ENCODE peak calls at places on chromosomes 2 and 18, in seven cellular contexts. One of them, this sample, is unnamed.

GRCh38 chr18:31506024-31506742 is 8.2 kb downstream of the DSG2 start:
- DNase-seq in H9: no peak
- DNase-seq in mammary epithelial cell: no peak
- DNase-seq in uterus: no peak
- DNase-seq in heart right ventricle: no peak
- DNase-seq in foreskin fibroblast: no peak
- DNase-seq in nephron progenitor cell: no peak
- DNase-seq in this sample: peak; percentile 42

GRCh38 chr2:145906356-145906755 is 1386.4 kb upstream of the ZEB2 start:
- DNase-seq in H9: peak; percentile 50
- DNase-seq in mammary epithelial cell: peak; percentile 85
- DNase-seq in uterus: no peak
- DNase-seq in heart right ventricle: no peak
- DNase-seq in foreskin fibroblast: no peak
- DNase-seq in nephron progenitor cell: no peak
- DNase-seq in this sample: peak; percentile 51

GRCh38 chr2:218217366-218218309 is 649 bp downstream of the ARPC2 start:
- DNase-seq in H9: peak; percentile 36
- DNase-seq in mammary epithelial cell: peak; percentile 45
- DNase-seq in uterus: peak; percentile 36
- DNase-seq in heart right ventricle: peak; percentile 58
- DNase-seq in foreskin fibroblast: peak; percentile 60
- DNase-seq in nephron progenitor cell: peak; percentile 49
- DNase-seq in this sample: peak; percentile 40

GRCh38 chr2:190853659-190854386 is 26.8 kb upstream of the GLS start:
- DNase-seq in H9: no peak
- DNase-seq in mammary epithelial cell: no peak
- DNase-seq in uterus: no peak
- DNase-seq in heart right ventricle: no peak
- DNase-seq in foreskin fibroblast: peak; percentile 45
- DNase-seq in nephron progenitor cell: no peak
- DNase-seq in this sample: no peak

GRCh38 chr18:43079422-43079821 is 36.1 kb downstream of the RIT2 start:
- DNase-seq in H9: no peak
- DNase-seq in mammary epithelial cell: no peak
- DNase-seq in uterus: no peak
- DNase-seq in heart right ventricle: no peak
- DNase-seq in foreskin fibroblast: no peak
- DNase-seq in nephron progenitor cell: no peak
- DNase-seq in this sample: no peak

GRCh38 chr2:7190587-7191320 is 273.5 kb downstream of the RNF144A start:
- DNase-seq in H9: peak; percentile 34
- DNase-seq in mammary epithelial cell: no peak
- DNase-seq in uterus: no peak
- DNase-seq in heart right ventricle: no peak
- DNase-seq in foreskin fibroblast: no peak
- DNase-seq in nephron progenitor cell: no peak
- DNase-seq in this sample: no peak

GRCh38 chr2:69469784-69470183 is 32.5 kb upstream of the NFU1 start:
- DNase-seq in H9: no peak
- DNase-seq in mammary epithelial cell: peak; percentile 44
- DNase-seq in uterus: no peak
- DNase-seq in heart right ventricle: no peak
- DNase-seq in foreskin fibroblast: no peak
- DNase-seq in nephron progenitor cell: no peak
- DNase-seq in this sample: no peak

GRCh38 chr2:45169339-45170190 is 160.3 kb upstream of the SIX2 start:
- DNase-seq in H9: peak; percentile 64
- DNase-seq in mammary epithelial cell: no peak
- DNase-seq in uterus: no peak
- DNase-seq in heart right ventricle: no peak
- DNase-seq in foreskin fibroblast: peak; percentile 51
- DNase-seq in nephron progenitor cell: peak; percentile 67
- DNase-seq in this sample: peak; percentile 57

GRCh38 chr2:129727286-129727685 is 252.2 kb upstream of the RAB6C start:
- DNase-seq in H9: no peak
- DNase-seq in mammary epithelial cell: no peak
- DNase-seq in uterus: no peak
- DNase-seq in heart right ventricle: no peak
- DNase-seq in foreskin fibroblast: no peak
- DNase-seq in nephron progenitor cell: no peak
- DNase-seq in this sample: no peak

GRCh38 chr2:37324536-37324785 is 172 bp downstream of the PRKD3 start:
- DNase-seq in H9: no peak
- DNase-seq in mammary epithelial cell: no peak
- DNase-seq in uterus: peak; percentile 86
- DNase-seq in heart right ventricle: peak; percentile 84
- DNase-seq in foreskin fibroblast: no peak
- DNase-seq in nephron progenitor cell: no peak
- DNase-seq in this sample: no peak

GRCh38 chr2:162382283-162382682 is 38.4 kb downstream of the GCA start:
- DNase-seq in H9: no peak
- DNase-seq in mammary epithelial cell: no peak
- DNase-seq in uterus: no peak
- DNase-seq in heart right ventricle: peak; percentile 27
- DNase-seq in foreskin fibroblast: no peak
- DNase-seq in nephron progenitor cell: no peak
- DNase-seq in this sample: no peak

GRCh38 chr18:3478262-3478978 is 28.4 kb downstream of the TGIF1 start:
- DNase-seq in H9: no peak
- DNase-seq in mammary epithelial cell: peak; percentile 17
- DNase-seq in uterus: no peak
- DNase-seq in heart right ventricle: no peak
- DNase-seq in foreskin fibroblast: peak; percentile 74
- DNase-seq in nephron progenitor cell: no peak
- DNase-seq in this sample: peak; percentile 53

GRCh38 chr2:9997936-9998335 is 45.4 kb upstream of the KLF11 start:
- DNase-seq in H9: no peak
- DNase-seq in mammary epithelial cell: no peak
- DNase-seq in uterus: peak; percentile 1
- DNase-seq in heart right ventricle: no peak
- DNase-seq in foreskin fibroblast: no peak
- DNase-seq in nephron progenitor cell: no peak
- DNase-seq in this sample: no peak

GRCh38 chr2:239390546-239391285 is 10.1 kb downstream of the HDAC4 start:
- DNase-seq in H9: no peak
- DNase-seq in mammary epithelial cell: no peak
- DNase-seq in uterus: no peak
- DNase-seq in heart right ventricle: no peak
- DNase-seq in foreskin fibroblast: no peak
- DNase-seq in nephron progenitor cell: no peak
- DNase-seq in this sample: no peak

GRCh38 chr2:210562136-210563080 is 6.0 kb downstream of the CPS1 start:
- DNase-seq in H9: no peak
- DNase-seq in mammary epithelial cell: no peak
- DNase-seq in uterus: no peak
- DNase-seq in heart right ventricle: no peak
- DNase-seq in foreskin fibroblast: no peak
- DNase-seq in nephron progenitor cell: no peak
- DNase-seq in this sample: no peak

GRCh38 chr18:35110554-35111058 is 69.4 kb downstream of the MAPRE2 start:
- DNase-seq in H9: no peak
- DNase-seq in mammary epithelial cell: no peak
- DNase-seq in uterus: no peak
- DNase-seq in heart right ventricle: no peak
- DNase-seq in foreskin fibroblast: no peak
- DNase-seq in nephron progenitor cell: no peak
- DNase-seq in this sample: no peak

GRCh38 chr2:128362186-128362888 is 43.7 kb upstream of the HS6ST1 start:
- DNase-seq in H9: no peak
- DNase-seq in mammary epithelial cell: no peak
- DNase-seq in uterus: no peak
- DNase-seq in heart right ventricle: no peak
- DNase-seq in foreskin fibroblast: no peak
- DNase-seq in nephron progenitor cell: no peak
- DNase-seq in this sample: no peak

GRCh38 chr2:69077224-69077953 is 64.4 kb downstream of the ANTXR1 start:
- DNase-seq in H9: no peak
- DNase-seq in mammary epithelial cell: no peak
- DNase-seq in uterus: no peak
- DNase-seq in heart right ventricle: no peak
- DNase-seq in foreskin fibroblast: no peak
- DNase-seq in nephron progenitor cell: no peak
- DNase-seq in this sample: no peak

GRCh38 chr2:65420712-65421431 is 11.5 kb downstream of the SPRED2 start:
- DNase-seq in H9: no peak
- DNase-seq in mammary epithelial cell: no peak
- DNase-seq in uterus: no peak
- DNase-seq in heart right ventricle: peak; percentile 21
- DNase-seq in foreskin fibroblast: peak; percentile 43
- DNase-seq in nephron progenitor cell: no peak
- DNase-seq in this sample: no peak

GRCh38 chr2:66301073-66301766 is 133.7 kb upstream of the MEIS1 start:
- DNase-seq in H9: no peak
- DNase-seq in mammary epithelial cell: no peak
- DNase-seq in uterus: peak; percentile 84
- DNase-seq in heart right ventricle: peak; percentile 64
- DNase-seq in foreskin fibroblast: peak; percentile 10
- DNase-seq in nephron progenitor cell: no peak
- DNase-seq in this sample: no peak

GRCh38 chr2:202140522-202141292 is 67.7 kb downstream of the KIAA2012 start:
- DNase-seq in H9: no peak
- DNase-seq in mammary epithelial cell: no peak
- DNase-seq in uterus: no peak
- DNase-seq in heart right ventricle: no peak
- DNase-seq in foreskin fibroblast: peak; percentile 67
- DNase-seq in nephron progenitor cell: no peak
- DNase-seq in this sample: no peak

DNA sequence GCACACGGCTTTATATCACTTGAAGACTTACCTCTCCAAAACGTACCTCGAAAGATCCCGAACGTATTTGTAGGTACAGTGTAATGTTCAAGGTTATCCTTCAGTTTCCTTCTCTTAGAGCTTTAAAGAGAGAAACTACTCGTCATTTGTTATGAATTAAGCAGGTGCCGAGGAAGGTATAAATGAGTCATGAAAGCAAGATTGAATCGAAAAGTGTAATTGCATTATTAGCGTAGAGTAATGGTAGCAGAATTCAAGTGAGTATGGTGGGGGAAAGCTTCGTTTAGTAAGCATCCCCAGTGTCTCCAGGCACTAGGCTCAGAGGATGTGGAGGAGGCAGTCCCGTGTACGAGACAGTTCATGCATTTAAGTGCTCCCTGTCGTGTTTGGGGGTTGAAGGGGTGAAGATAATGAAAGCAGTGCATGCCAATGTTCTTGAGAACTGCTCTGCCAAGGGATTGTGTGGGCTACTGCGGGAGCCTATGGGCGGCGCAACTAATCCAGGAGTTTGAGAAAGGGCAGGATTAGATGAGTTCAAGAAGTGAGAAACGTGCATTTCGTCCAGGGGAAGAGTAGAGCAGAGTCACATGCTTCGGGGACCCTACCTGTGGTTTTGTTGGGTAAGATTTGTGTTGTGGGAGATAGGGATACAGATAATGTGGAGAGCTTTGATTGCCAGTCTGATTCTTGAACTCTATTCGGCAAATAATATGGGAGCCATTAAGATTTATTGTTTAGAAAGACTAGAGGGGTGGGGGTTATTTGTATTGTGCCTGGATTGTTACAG is 902 bp downstream of the POLR1B start:
- DNase-seq in H9: no peak
- DNase-seq in mammary epithelial cell: peak; percentile 36
- DNase-seq in uterus: no peak
- DNase-seq in heart right ventricle: no peak
- DNase-seq in foreskin fibroblast: peak; percentile 56
- DNase-seq in nephron progenitor cell: peak; percentile 11
- DNase-seq in this sample: peak; percentile 41
- TF ChIP-seq CTCF in H9: no peak
- TF ChIP-seq CTCF in mammary epithelial cell: peak; percentile 15
- TF ChIP-seq CTCF in uterus: no peak
- TF ChIP-seq CTCF in heart right ventricle: no peak
- TF ChIP-seq CTCF in foreskin fibroblast: no peak
- TF ChIP-seq CTCF in nephron progenitor cell: no peak
- TF ChIP-seq CTCF in this sample: no peak

GRCh38 chr2:98519851-98520250 is 75.2 kb downstream of the INPP4A start:
- DNase-seq in H9: no peak
- DNase-seq in mammary epithelial cell: no peak
- DNase-seq in uterus: no peak
- DNase-seq in heart right ventricle: no peak
- DNase-seq in foreskin fibroblast: no peak
- DNase-seq in nephron progenitor cell: no peak
- DNase-seq in this sample: no peak
- TF ChIP-seq CTCF in H9: no peak
- TF ChIP-seq CTCF in mammary epithelial cell: no peak
- TF ChIP-seq CTCF in uterus: no peak
- TF ChIP-seq CTCF in heart right ventricle: no peak
- TF ChIP-seq CTCF in foreskin fibroblast: no peak
- TF ChIP-seq CTCF in nephron progenitor cell: no peak
- TF ChIP-seq CTCF in this sample: no peak

GRCh38 chr2:222860740-222861410 is at the start of gene ACSL3:
- DNase-seq in H9: peak; percentile 98
- DNase-seq in mammary epithelial cell: peak; percentile 95
- DNase-seq in uterus: peak; percentile 92
- DNase-seq in heart right ventricle: peak; percentile 97
- DNase-seq in foreskin fibroblast: peak; percentile 98
- DNase-seq in nephron progenitor cell: peak; percentile 98
- DNase-seq in this sample: peak; percentile 96
- TF ChIP-seq CTCF in H9: peak; percentile 30
- TF ChIP-seq CTCF in mammary epithelial cell: no peak
- TF ChIP-seq CTCF in uterus: peak; percentile 5
- TF ChIP-seq CTCF in heart right ventricle: peak; percentile 13
- TF ChIP-seq CTCF in foreskin fibroblast: no peak
- TF ChIP-seq CTCF in nephron progenitor cell: no peak
- TF ChIP-seq CTCF in this sample: peak; percentile 4

GRCh38 chr2:232431705-232432590 is 24.0 kb upstream of the ALPI start:
- DNase-seq in H9: no peak
- DNase-seq in mammary epithelial cell: no peak
- DNase-seq in uterus: no peak
- DNase-seq in heart right ventricle: no peak
- DNase-seq in foreskin fibroblast: no peak
- DNase-seq in nephron progenitor cell: no peak
- DNase-seq in this sample: no peak

GRCh38 chr2:232435375-232435648 is 20.6 kb upstream of the ALPI start:
- DNase-seq in H9: no peak
- DNase-seq in mammary epithelial cell: no peak
- DNase-seq in uterus: no peak
- DNase-seq in heart right ventricle: no peak
- DNase-seq in foreskin fibroblast: no peak
- DNase-seq in nephron progenitor cell: no peak
- DNase-seq in this sample: no peak

GRCh38 chr2:232434091-232434490 is 21.9 kb upstream of the ALPI start:
- DNase-seq in H9: no peak
- DNase-seq in mammary epithelial cell: no peak
- DNase-seq in uterus: no peak
- DNase-seq in heart right ventricle: no peak
- DNase-seq in foreskin fibroblast: no peak
- DNase-seq in nephron progenitor cell: no peak
- DNase-seq in this sample: no peak

GRCh38 chr2:232434563-232435374 is 21.2 kb upstream of the ALPI start:
- DNase-seq in H9: no peak
- DNase-seq in mammary epithelial cell: no peak
- DNase-seq in uterus: no peak
- DNase-seq in heart right ventricle: no peak
- DNase-seq in foreskin fibroblast: no peak
- DNase-seq in nephron progenitor cell: no peak
- DNase-seq in this sample: no peak

GRCh38 chr2:232432598-232433184 is 23.3 kb upstream of the ALPI start:
- DNase-seq in H9: peak; percentile 90
- DNase-seq in mammary epithelial cell: no peak
- DNase-seq in uterus: no peak
- DNase-seq in heart right ventricle: no peak
- DNase-seq in foreskin fibroblast: no peak
- DNase-seq in nephron progenitor cell: no peak
- DNase-seq in this sample: no peak
- TF ChIP-seq CTCF in H9: peak; percentile 77
- TF ChIP-seq CTCF in mammary epithelial cell: no peak
- TF ChIP-seq CTCF in uterus: no peak
- TF ChIP-seq CTCF in heart right ventricle: no peak
- TF ChIP-seq CTCF in foreskin fibroblast: peak; percentile 14
- TF ChIP-seq CTCF in nephron progenitor cell: peak; percentile 8
- TF ChIP-seq CTCF in this sample: no peak

GRCh38 chr2:139916822-139917221 is 1136.6 kb upstream of the NXPH2 start:
- DNase-seq in H9: no peak
- DNase-seq in mammary epithelial cell: no peak
- DNase-seq in uterus: no peak
- DNase-seq in heart right ventricle: no peak
- DNase-seq in foreskin fibroblast: no peak
- DNase-seq in nephron progenitor cell: no peak
- DNase-seq in this sample: no peak
- TF ChIP-seq CTCF in H9: peak; percentile 36
- TF ChIP-seq CTCF in mammary epithelial cell: no peak
- TF ChIP-seq CTCF in uterus: no peak
- TF ChIP-seq CTCF in heart right ventricle: no peak
- TF ChIP-seq CTCF in foreskin fibroblast: no peak
- TF ChIP-seq CTCF in nephron progenitor cell: no peak
- TF ChIP-seq CTCF in this sample: no peak